ENCODE peak calls at places on chromosomes 3 and 15, in ten cellular contexts. One of them, this sample, is unnamed.

GRCh38 chr3:47669026-47669749 is 90.5 kb upstream of the CSPG5 start:
- DNase-seq in fibroblast of pulmonary artery: peak; percentile 37
- DNase-seq in HCT116: no peak
- DNase-seq in neuronal stem cell: no peak
- DNase-seq in Peyer's patch: no peak
- DNase-seq in epithelial cell of esophagus: peak; percentile 59
- DNase-seq in aorta: no peak
- DNase-seq in right lobe of liver: no peak
- DNase-seq in skeletal muscle cell: no peak
- DNase-seq in heart right ventricle: no peak
- DNase-seq in this sample: no peak

GRCh38 chr3:155202626-155203025 is 90.9 kb downstream of the STRIT1 start:
- DNase-seq in heart right ventricle: no peak
- DNase-seq in HCT116: no peak
- DNase-seq in fibroblast of pulmonary artery: peak; percentile 25
- DNase-seq in epithelial cell of esophagus: no peak
- DNase-seq in Peyer's patch: no peak
- DNase-seq in right lobe of liver: no peak
- DNase-seq in neuronal stem cell: no peak
- DNase-seq in aorta: no peak
- DNase-seq in skeletal muscle cell: peak; percentile 87
- DNase-seq in this sample: no peak

GRCh38 chr3:34107669-34108068 is 309.2 kb downstream of the PDCD6IP start:
- DNase-seq in epithelial cell of esophagus: no peak
- DNase-seq in right lobe of liver: no peak
- DNase-seq in neuronal stem cell: no peak
- DNase-seq in HCT116: no peak
- DNase-seq in skeletal muscle cell: no peak
- DNase-seq in fibroblast of pulmonary artery: no peak
- DNase-seq in heart right ventricle: no peak
- DNase-seq in Peyer's patch: no peak
- DNase-seq in aorta: no peak
- DNase-seq in this sample: no peak

GRCh38 chr3:145243875-145244274 is 917.1 kb downstream of the PLOD2 start:
- DNase-seq in heart right ventricle: no peak
- DNase-seq in aorta: no peak
- DNase-seq in Peyer's patch: no peak
- DNase-seq in fibroblast of pulmonary artery: peak; percentile 90
- DNase-seq in right lobe of liver: no peak
- DNase-seq in neuronal stem cell: no peak
- DNase-seq in epithelial cell of esophagus: peak; percentile 2
- DNase-seq in HCT116: no peak
- DNase-seq in skeletal muscle cell: peak; percentile 60
- DNase-seq in this sample: no peak

GRCh38 chr15:59892995-59893394 is 111.1 kb upstream of the FOXB1 start:
- DNase-seq in fibroblast of pulmonary artery: peak; percentile 40
- DNase-seq in epithelial cell of esophagus: peak; percentile 61
- DNase-seq in neuronal stem cell: peak; percentile 51
- DNase-seq in aorta: no peak
- DNase-seq in HCT116: no peak
- DNase-seq in heart right ventricle: no peak
- DNase-seq in skeletal muscle cell: no peak
- DNase-seq in Peyer's patch: no peak
- DNase-seq in right lobe of liver: no peak
- DNase-seq in this sample: peak; percentile 36

GRCh38 chr3:185687479-185687878 is 101.4 kb downstream of the SENP2 start:
- DNase-seq in Peyer's patch: no peak
- DNase-seq in HCT116: no peak
- DNase-seq in skeletal muscle cell: no peak
- DNase-seq in epithelial cell of esophagus: peak; percentile 38
- DNase-seq in aorta: no peak
- DNase-seq in right lobe of liver: no peak
- DNase-seq in heart right ventricle: no peak
- DNase-seq in fibroblast of pulmonary artery: no peak
- DNase-seq in neuronal stem cell: no peak
- DNase-seq in this sample: no peak

GRCh38 chr3:173556546-173556945 is 159.0 kb downstream of the NLGN1 start:
- DNase-seq in aorta: no peak
- DNase-seq in heart right ventricle: no peak
- DNase-seq in skeletal muscle cell: no peak
- DNase-seq in Peyer's patch: no peak
- DNase-seq in epithelial cell of esophagus: peak; percentile 37
- DNase-seq in right lobe of liver: no peak
- DNase-seq in HCT116: no peak
- DNase-seq in neuronal stem cell: no peak
- DNase-seq in fibroblast of pulmonary artery: no peak
- DNase-seq in this sample: no peak

GRCh38 chr3:55315396-55315795 is 171.7 kb downstream of the WNT5A start:
- DNase-seq in fibroblast of pulmonary artery: no peak
- DNase-seq in HCT116: no peak
- DNase-seq in Peyer's patch: no peak
- DNase-seq in right lobe of liver: no peak
- DNase-seq in neuronal stem cell: no peak
- DNase-seq in skeletal muscle cell: no peak
- DNase-seq in epithelial cell of esophagus: no peak
- DNase-seq in aorta: no peak
- DNase-seq in heart right ventricle: no peak
- DNase-seq in this sample: no peak

GRCh38 chr3:177039875-177040274 is 157.4 kb downstream of the TBL1XR1 start:
- DNase-seq in epithelial cell of esophagus: peak; percentile 60
- DNase-seq in right lobe of liver: no peak
- DNase-seq in Peyer's patch: no peak
- DNase-seq in skeletal muscle cell: no peak
- DNase-seq in HCT116: no peak
- DNase-seq in aorta: no peak
- DNase-seq in neuronal stem cell: no peak
- DNase-seq in fibroblast of pulmonary artery: no peak
- DNase-seq in heart right ventricle: no peak
- DNase-seq in this sample: no peak

GRCh38 chr15:68429691-68430470 is 2.1 kb downstream of the ITGA11 start:
- DNase-seq in epithelial cell of esophagus: no peak
- DNase-seq in fibroblast of pulmonary artery: no peak
- DNase-seq in HCT116: no peak
- DNase-seq in heart right ventricle: peak; percentile 1
- DNase-seq in skeletal muscle cell: no peak
- DNase-seq in right lobe of liver: no peak
- DNase-seq in neuronal stem cell: no peak
- DNase-seq in Peyer's patch: no peak
- DNase-seq in aorta: no peak
- DNase-seq in this sample: no peak
- H3K4me3 ChIP-seq in epithelial cell of esophagus: no peak overlapping the region
- H3K4me3 ChIP-seq in fibroblast of pulmonary artery: peak overlapping the region; percentile 71
- H3K4me3 ChIP-seq in HCT116: no peak overlapping the region
- H3K4me3 ChIP-seq in heart right ventricle: no peak overlapping the region
- H3K4me3 ChIP-seq in skeletal muscle cell: peak overlapping the region; percentile 71
- H3K4me3 ChIP-seq in right lobe of liver: no peak overlapping the region
- H3K4me3 ChIP-seq in neuronal stem cell: no peak overlapping the region
- H3K4me3 ChIP-seq in Peyer's patch: no peak overlapping the region
- H3K4me3 ChIP-seq in aorta: peak overlapping the region; percentile 92
- H3K4me3 ChIP-seq in this sample: no peak overlapping the region

GRCh38 chr15:31312220-31312619 is 14.4 kb upstream of the KLF13 start:
- DNase-seq in neuronal stem cell: no peak
- DNase-seq in aorta: no peak
- DNase-seq in HCT116: no peak
- DNase-seq in skeletal muscle cell: no peak
- DNase-seq in right lobe of liver: peak; percentile 37
- DNase-seq in epithelial cell of esophagus: no peak
- DNase-seq in heart right ventricle: peak; percentile 2
- DNase-seq in fibroblast of pulmonary artery: no peak
- DNase-seq in Peyer's patch: no peak
- DNase-seq in this sample: peak; percentile 61
- H3K4me3 ChIP-seq in neuronal stem cell: no peak overlapping the region
- H3K4me3 ChIP-seq in aorta: no peak overlapping the region
- H3K4me3 ChIP-seq in HCT116: no peak overlapping the region
- H3K4me3 ChIP-seq in skeletal muscle cell: no peak overlapping the region
- H3K4me3 ChIP-seq in right lobe of liver: no peak overlapping the region
- H3K4me3 ChIP-seq in epithelial cell of esophagus: no peak overlapping the region
- H3K4me3 ChIP-seq in heart right ventricle: no peak overlapping the region
- H3K4me3 ChIP-seq in fibroblast of pulmonary artery: no peak overlapping the region
- H3K4me3 ChIP-seq in Peyer's patch: no peak overlapping the region
- H3K4me3 ChIP-seq in this sample: no peak overlapping the region

GRCh38 chr3:14127106-14127505 is 2.3 kb downstream of the TMEM43 start:
- DNase-seq in skeletal muscle cell: no peak
- DNase-seq in HCT116: no peak
- DNase-seq in epithelial cell of esophagus: peak; percentile 17
- DNase-seq in fibroblast of pulmonary artery: no peak
- DNase-seq in Peyer's patch: no peak
- DNase-seq in heart right ventricle: no peak
- DNase-seq in neuronal stem cell: no peak
- DNase-seq in aorta: no peak
- DNase-seq in right lobe of liver: peak; percentile 17
- DNase-seq in this sample: no peak
- H3K4me3 ChIP-seq in skeletal muscle cell: no peak overlapping the region
- H3K4me3 ChIP-seq in HCT116: no peak overlapping the region
- H3K4me3 ChIP-seq in epithelial cell of esophagus: no peak overlapping the region
- H3K4me3 ChIP-seq in fibroblast of pulmonary artery: no peak overlapping the region
- H3K4me3 ChIP-seq in Peyer's patch: no peak overlapping the region
- H3K4me3 ChIP-seq in heart right ventricle: no peak overlapping the region
- H3K4me3 ChIP-seq in neuronal stem cell: no peak overlapping the region
- H3K4me3 ChIP-seq in aorta: no peak overlapping the region
- H3K4me3 ChIP-seq in right lobe of liver: no peak overlapping the region
- H3K4me3 ChIP-seq in this sample: no peak overlapping the region

GRCh38 chr3:191795196-191795595 is 334.2 kb downstream of the PYDC2 start:
- DNase-seq in heart right ventricle: no peak
- DNase-seq in aorta: no peak
- DNase-seq in HCT116: no peak
- DNase-seq in fibroblast of pulmonary artery: no peak
- DNase-seq in right lobe of liver: no peak
- DNase-seq in skeletal muscle cell: no peak
- DNase-seq in Peyer's patch: no peak
- DNase-seq in neuronal stem cell: no peak
- DNase-seq in epithelial cell of esophagus: no peak
- DNase-seq in this sample: no peak
- H3K4me3 ChIP-seq in heart right ventricle: no peak overlapping the region
- H3K4me3 ChIP-seq in aorta: no peak overlapping the region
- H3K4me3 ChIP-seq in HCT116: no peak overlapping the region
- H3K4me3 ChIP-seq in fibroblast of pulmonary artery: no peak overlapping the region
- H3K4me3 ChIP-seq in right lobe of liver: no peak overlapping the region
- H3K4me3 ChIP-seq in skeletal muscle cell: no peak overlapping the region
- H3K4me3 ChIP-seq in Peyer's patch: no peak overlapping the region
- H3K4me3 ChIP-seq in neuronal stem cell: no peak overlapping the region
- H3K4me3 ChIP-seq in epithelial cell of esophagus: no peak overlapping the region
- H3K4me3 ChIP-seq in this sample: no peak overlapping the region

GRCh38 chr15:99777144-99777543 is 43.9 kb upstream of the LYSMD4 start:
- DNase-seq in HCT116: no peak
- DNase-seq in right lobe of liver: no peak
- DNase-seq in neuronal stem cell: no peak
- DNase-seq in skeletal muscle cell: no peak
- DNase-seq in epithelial cell of esophagus: peak; percentile 52
- DNase-seq in aorta: no peak
- DNase-seq in heart right ventricle: no peak
- DNase-seq in fibroblast of pulmonary artery: no peak
- DNase-seq in Peyer's patch: no peak
- DNase-seq in this sample: no peak
- H3K4me3 ChIP-seq in HCT116: no peak overlapping the region
- H3K4me3 ChIP-seq in right lobe of liver: no peak overlapping the region
- H3K4me3 ChIP-seq in neuronal stem cell: no peak overlapping the region
- H3K4me3 ChIP-seq in skeletal muscle cell: no peak overlapping the region
- H3K4me3 ChIP-seq in epithelial cell of esophagus: no peak overlapping the region
- H3K4me3 ChIP-seq in aorta: no peak overlapping the region
- H3K4me3 ChIP-seq in heart right ventricle: no peak overlapping the region
- H3K4me3 ChIP-seq in fibroblast of pulmonary artery: no peak overlapping the region
- H3K4me3 ChIP-seq in Peyer's patch: no peak overlapping the region
- H3K4me3 ChIP-seq in this sample: no peak overlapping the region

GRCh38 chr15:57217716-57218598 is 158.3 kb upstream of the CGNL1 start:
- DNase-seq in right lobe of liver: no peak
- DNase-seq in heart right ventricle: no peak
- DNase-seq in fibroblast of pulmonary artery: no peak
- DNase-seq in HCT116: no peak
- DNase-seq in aorta: no peak
- DNase-seq in epithelial cell of esophagus: no peak
- DNase-seq in skeletal muscle cell: peak; percentile 48
- DNase-seq in neuronal stem cell: peak; percentile 33
- DNase-seq in Peyer's patch: no peak
- DNase-seq in this sample: no peak
- H3K4me3 ChIP-seq in right lobe of liver: no peak overlapping the region
- H3K4me3 ChIP-seq in heart right ventricle: no peak overlapping the region
- H3K4me3 ChIP-seq in fibroblast of pulmonary artery: peak overlapping the region; percentile 18
- H3K4me3 ChIP-seq in HCT116: no peak overlapping the region
- H3K4me3 ChIP-seq in aorta: no peak overlapping the region
- H3K4me3 ChIP-seq in epithelial cell of esophagus: no peak overlapping the region
- H3K4me3 ChIP-seq in skeletal muscle cell: peak overlapping the region; percentile 1
- H3K4me3 ChIP-seq in neuronal stem cell: no peak overlapping the region
- H3K4me3 ChIP-seq in Peyer's patch: no peak overlapping the region
- H3K4me3 ChIP-seq in this sample: no peak overlapping the region

DNA sequence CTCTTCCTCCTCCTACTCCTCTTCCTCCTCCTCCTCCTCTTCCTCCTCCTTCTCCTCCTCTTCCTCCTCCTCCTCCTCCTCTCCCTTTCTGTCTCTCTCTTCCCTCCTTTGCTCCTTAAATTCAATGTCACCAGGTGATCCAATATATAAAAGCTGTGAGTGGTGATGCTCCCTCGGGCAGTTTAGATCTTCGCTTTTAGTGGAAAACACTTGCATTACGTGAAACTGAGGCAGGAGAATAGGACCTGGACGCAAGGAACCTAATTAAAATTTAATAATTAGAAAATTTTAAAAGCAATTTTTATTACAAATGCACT is 279.7 kb downstream of the XXYLT1 start:
- DNase-seq in skeletal muscle cell: no peak
- DNase-seq in heart right ventricle: no peak
- DNase-seq in epithelial cell of esophagus: no peak
- DNase-seq in fibroblast of pulmonary artery: no peak
- DNase-seq in neuronal stem cell: no peak
- DNase-seq in aorta: no peak
- DNase-seq in right lobe of liver: no peak
- DNase-seq in Peyer's patch: no peak
- DNase-seq in HCT116: no peak
- DNase-seq in this sample: no peak
- H3K4me3 ChIP-seq in skeletal muscle cell: no peak overlapping the region
- H3K4me3 ChIP-seq in heart right ventricle: no peak overlapping the region
- H3K4me3 ChIP-seq in epithelial cell of esophagus: no peak overlapping the region
- H3K4me3 ChIP-seq in fibroblast of pulmonary artery: no peak overlapping the region
- H3K4me3 ChIP-seq in neuronal stem cell: no peak overlapping the region
- H3K4me3 ChIP-seq in aorta: no peak overlapping the region
- H3K4me3 ChIP-seq in right lobe of liver: no peak overlapping the region
- H3K4me3 ChIP-seq in Peyer's patch: no peak overlapping the region
- H3K4me3 ChIP-seq in HCT116: no peak overlapping the region
- H3K4me3 ChIP-seq in this sample: no peak overlapping the region

This sample was measured in H7.